ENCODE peak calls at places on chromosome 17, in five cellular contexts. D is AG10803, R is dorsolateral prefrontal cortex, Q is fibroblast of pulmonary artery, V is H1. G is an unnamed sample.
A peak's percentile ranks its signal among the peaks of the same experiment; 100 is the strongest.

GRCh38 chr17:57551321-57552079 is 193.6 kb downstream of the CCDC182 start:
- DNase-seq in D (no peak), R (no peak), V (no peak), Q (no peak), G (no peak)

GRCh38 chr17:17342242-17342945 is 39.2 kb downstream of the NT5M start:
- DNase-seq in Q (no peak), D (no peak), V (no peak), R (no peak), G (no peak)

GRCh38 chr17:64063766-64064224 is 43.4 kb upstream of the ICAM2 start:
- DNase-seq in D (peak; percentile 17), R (no peak), V (peak; percentile 43), Q (peak; percentile 67), G (peak; percentile 36)

GRCh38 chr17:32111141-32111771 is 31.0 kb upstream of the RHOT1 start:
- DNase-seq in V (peak; percentile 39), Q (peak; percentile 70), D (no peak), R (peak; percentile 52), G (peak; percentile 38)

GRCh38 chr17:64507418-64507766 is 615 bp downstream of the CEP95 start:
- DNase-seq in V (no peak), Q (peak; percentile 81), R (no peak), D (peak; percentile 71), G (peak; percentile 75)

GRCh38 chr17:17837966-17838962 is 1.5 kb upstream of the SREBF1 start:
- DNase-seq in R (no peak), V (no peak), Q (peak; percentile 46), D (no peak), G (peak; percentile 79)

GRCh38 chr17:9522074-9522473 is 53.5 kb downstream of the STX8 start:
- DNase-seq in V (no peak), Q (peak; percentile 74), R (no peak), D (peak; percentile 69), G (peak; percentile 44)

GRCh38 chr17:31392856-31393748 is 1.6 kb downstream of the RAB11FIP4 start:
- DNase-seq in Q (no peak), R (peak; percentile 41), D (no peak), V (no peak), G (no peak)

GRCh38 chr17:81399481-81400153 is 4.4 kb downstream of the BAHCC1 start:
- DNase-seq in D (no peak), R (no peak), Q (no peak), V (no peak), G (peak; percentile 60)

GRCh38 chr17:77349976-77350830 is 209.4 kb downstream of the SEC14L1 start:
- DNase-seq in D (peak; percentile 83), Q (peak; percentile 82), R (no peak), V (no peak), G (peak; percentile 86)

GRCh38 chr17:278055-279028 is 74.3 kb downstream of the RPH3AL start:
- DNase-seq in R (no peak), D (no peak), Q (no peak), V (no peak), G (no peak)

GRCh38 chr17:31318298-31319190 is 2.9 kb downstream of the EVI2A start:
- DNase-seq in R (peak; percentile 84), D (peak; percentile 63), Q (peak; percentile 90), V (no peak), G (peak; percentile 54)

GRCh38 chr17:43814714-43815113 is 18.2 kb downstream of the MPP3 start:
- DNase-seq in R (no peak), Q (peak; percentile 82), V (no peak), D (peak; percentile 87), G (peak; percentile 63)

GRCh38 chr17:55086635-55087058 is 118.1 kb downstream of the STXBP4 start:
- DNase-seq in D (peak; percentile 82), V (no peak), Q (peak; percentile 93), R (no peak), G (peak; percentile 72)

GRCh38 chr17:59837362-59838195 is 55.2 kb downstream of the TUBD1 start:
- DNase-seq in R (no peak), Q (peak; percentile 100), V (no peak), D (peak; percentile 100), G (peak; percentile 98)

GRCh38 chr17:80055597-80055996 is 19.2 kb downstream of the CCDC40 start:
- DNase-seq in Q (no peak), D (no peak), R (no peak), V (no peak), G (no peak)

GRCh38 chr17:63477471-63478440 is 895 bp downstream of the ACE start:
- DNase-seq in Q (no peak), D (no peak), R (no peak), V (no peak), G (peak; percentile 37)

GRCh38 chr17:10776372-10776771 is 27.5 kb downstream of the TMEM238L start:
- DNase-seq in Q (no peak), R (no peak), V (no peak), D (no peak), G (no peak)

GRCh38 chr17:73118876-73119485 is 26.5 kb upstream of the SLC39A11 start:
- DNase-seq in V (no peak), D (no peak), R (no peak), Q (no peak), G (no peak)

GRCh38 chr17:56977673-56978395 is at the start of gene SCPEP1:
- DNase-seq in Q (peak; percentile 74), D (peak; percentile 75), V (peak; percentile 73), R (peak; percentile 87), G (peak; percentile 88)

GRCh38 chr17:66847704-66848103 is 12.8 kb downstream of the CACNG5 start:
- DNase-seq in V (no peak), R (no peak), D (no peak), Q (no peak), G (no peak)

GRCh38 chr17:75776399-75777242 is 8.0 kb upstream of the UNK start:
- DNase-seq in V (no peak), D (peak; percentile 31), Q (peak; percentile 56), R (no peak), G (no peak)

GRCh38 chr17:38897671-38898290 is 27.6 kb upstream of the LASP1NB start:
- DNase-seq in V (no peak), D (no peak), Q (no peak), R (no peak), G (no peak)
- H3K4me3 ChIP-seq in V (no peak overlapping the region), D (no peak overlapping the region), Q (no peak overlapping the region), R (no peak overlapping the region), G (no peak overlapping the region)

GRCh38 chr17:70184770-70185169 is 15.4 kb downstream of the KCNJ2 start:
- DNase-seq in D (peak; percentile 60), Q (peak; percentile 17), R (no peak), V (no peak), G (peak; percentile 92)

GRCh38 chr17:70184207-70184606 is 14.9 kb downstream of the KCNJ2 start:
- DNase-seq in V (no peak), Q (no peak), D (no peak), R (no peak), G (no peak)

GRCh38 chr17:70183508-70183907 is 14.2 kb downstream of the KCNJ2 start:
- DNase-seq in R (no peak), D (no peak), V (no peak), Q (no peak), G (no peak)

GRCh38 chr17:70187383-70187782 is 18.1 kb downstream of the KCNJ2 start:
- DNase-seq in Q (no peak), D (peak; percentile 48), V (no peak), R (no peak), G (peak; percentile 75)

GRCh38 chr17:70185280-70185679 is 15.9 kb downstream of the KCNJ2 start:
- DNase-seq in R (no peak), D (no peak), V (no peak), Q (no peak), G (no peak)
- TF ChIP-seq CTCF in R (no peak), D (no peak), V (no peak), Q (no peak), G (no peak)

DNA sequence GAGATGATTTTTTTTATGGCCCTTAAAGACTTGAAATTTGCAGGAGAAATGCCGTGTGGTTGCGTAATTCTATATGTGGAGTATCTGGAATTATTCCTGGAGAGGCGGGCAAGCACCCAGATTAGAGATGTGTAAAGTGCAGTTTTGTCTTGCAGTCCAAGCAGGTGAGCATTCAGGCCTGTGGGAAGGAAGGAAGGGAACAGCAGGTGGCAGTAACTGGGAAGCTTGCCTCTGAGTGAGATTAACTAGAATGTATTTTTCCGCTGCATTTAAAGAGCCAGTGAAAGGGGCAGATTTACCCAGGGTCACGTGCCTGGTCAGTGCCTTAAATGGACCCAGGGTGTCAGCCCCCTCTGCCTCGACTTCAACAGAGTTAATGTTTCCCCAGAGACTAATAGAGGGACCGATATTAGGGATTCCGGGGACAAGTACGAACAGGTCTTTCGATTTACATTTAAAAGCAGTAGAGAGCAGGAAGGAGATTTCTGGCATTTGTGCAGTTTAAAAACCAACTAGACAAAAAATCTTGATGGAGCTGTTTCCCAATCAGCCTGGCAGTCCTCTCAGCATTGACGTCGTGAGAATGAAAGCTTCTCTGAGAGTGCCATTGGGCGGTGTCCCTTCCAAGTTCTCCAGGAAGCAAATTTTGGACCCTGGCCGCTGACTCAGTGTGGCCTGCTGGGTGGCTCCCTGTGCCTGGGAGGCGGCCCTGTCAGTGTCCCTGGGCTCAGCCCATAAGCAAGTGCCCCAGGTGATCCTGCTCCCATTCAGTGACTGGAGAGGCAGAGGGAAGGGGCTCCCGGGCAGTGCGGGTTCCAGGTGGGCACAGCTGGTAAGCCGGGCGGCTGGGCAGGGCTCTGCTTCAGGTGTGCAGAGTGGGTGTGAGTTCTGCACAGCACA is 38.2 kb downstream of the KSR1 start:
- DNase-seq in R (peak; percentile 68), Q (peak; percentile 55), V (no peak), D (peak; percentile 83), G (peak; percentile 34)
- H3K4me3 ChIP-seq in R (peak overlapping the region; percentile 12), Q (no peak overlapping the region), V (no peak overlapping the region), D (peak overlapping the region; percentile 28), G (no peak overlapping the region)

GRCh38 chr17:34363183-34363661 is at the start of gene CCL1:
- DNase-seq in Q (no peak), D (no peak), R (no peak), V (no peak), G (no peak)

GRCh38 chr17:34358631-34359030 is 2.4 kb downstream of the CCL13 start:
- DNase-seq in R (no peak), V (no peak), Q (no peak), D (no peak), G (no peak)

GRCh38 chr17:34360571-34360970 is 2.5 kb downstream of the CCL1 start:
- DNase-seq in R (no peak), V (no peak), D (no peak), Q (no peak), G (no peak)

GRCh38 chr17:34364741-34365140 is 1.7 kb upstream of the CCL1 start:
- DNase-seq in R (no peak), Q (no peak), D (no peak), V (no peak), G (no peak)

DNA sequence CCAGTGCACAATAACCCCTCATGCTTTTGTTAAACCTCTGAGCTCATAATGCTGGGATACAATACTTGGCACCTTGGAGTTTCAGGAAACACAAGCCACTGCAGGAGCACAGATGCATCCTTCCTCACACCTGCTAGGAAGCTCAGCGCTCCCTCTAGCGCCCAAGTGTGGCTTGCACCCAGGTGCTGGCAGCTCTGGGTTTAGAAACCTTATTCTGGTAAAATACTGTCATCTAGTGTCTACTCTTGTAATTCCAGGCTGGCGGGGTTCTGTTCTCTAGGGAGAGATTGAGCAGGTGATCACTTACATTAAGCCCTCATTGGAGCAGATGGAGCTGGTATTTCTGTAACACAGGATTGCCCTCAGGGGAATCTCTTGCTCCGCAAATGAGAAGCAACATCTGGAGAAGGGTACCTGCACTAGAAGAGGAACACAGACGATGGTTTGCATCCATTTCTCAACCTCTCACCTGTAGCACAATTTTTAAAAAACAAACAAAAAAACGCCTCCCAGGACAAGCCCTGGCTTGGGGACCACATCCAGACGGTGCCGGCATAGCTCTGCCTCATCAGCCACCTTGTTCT is 1.5 kb downstream of the CCL1 start:
- DNase-seq in Q (peak; percentile 96), D (peak; percentile 85), V (peak; percentile 85), R (peak; percentile 74), G (peak; percentile 63)
- TF ChIP-seq CTCF in Q (no peak), D (peak; percentile 100), V (peak; percentile 100), R (peak; percentile 80), G (peak; percentile 100)

GRCh38 chr17:78605886-78606285 is 28.7 kb upstream of the DNAH17 start:
- DNase-seq in Q (no peak), V (no peak), D (no peak), R (no peak), G (no peak)
- H3K4me3 ChIP-seq in Q (no peak overlapping the region), V (no peak overlapping the region), D (no peak overlapping the region), R (no peak overlapping the region), G (no peak overlapping the region)